ENCODE peak calls at places on chromosomes 2 and 18, in five cellular contexts. D is A549, F is K562, M is HCT116, J is HepG2. P is an unnamed sample.
A peak's percentile ranks its signal among the peaks of the same experiment; 100 is the strongest.

GRCh38 chr2:218271487-218271797 is 1.1 kb downstream of the PNKD start:
- DNase-seq in D (no peak), F (no peak), M (no peak), J (no peak), P (no peak)

GRCh38 chr2:111896576-111896975 is 1.8 kb upstream of the MERTK start:
- DNase-seq in D (no peak), F (no peak), M (no peak), J (no peak), P (no peak)

GRCh38 chr18:63588869-63589268 is 1.7 kb downstream of the SERPINB13 start:
- DNase-seq in D (no peak), F (no peak), M (no peak), J (no peak), P (no peak)

GRCh38 chr2:240567137-240567871 is 980 bp upstream of the RNPEPL1 start:
- DNase-seq in D (no peak), F (no peak), M (no peak), J (no peak), P (no peak)

GRCh38 chr18:55868909-55869308 is 280.9 kb upstream of the TCF4 start:
- DNase-seq in D (no peak), F (no peak), M (no peak), J (no peak), P (peak; percentile 76)

GRCh38 chr2:68556384-68556783 is 87.0 kb upstream of the PROKR1 start:
- DNase-seq in D (no peak), F (no peak), M (no peak), J (no peak), P (peak; percentile 77)

GRCh38 chr2:101563849-101564248 is 88.9 kb upstream of the RFX8 start:
- DNase-seq in D (no peak), F (no peak), M (no peak), J (no peak), P (no peak)

GRCh38 chr2:47089083-47089464 is 66.0 kb downstream of the STPG4 start:
- DNase-seq in D (no peak), F (peak; percentile 76), M (peak; percentile 39), J (peak; percentile 73), P (peak; percentile 77)

GRCh38 chr18:75527848-75528247 is 100.3 kb upstream of the SMIM21 start:
- DNase-seq in D (no peak), F (no peak), M (no peak), J (no peak), P (no peak)

GRCh38 chr2:212595036-212595654 is 56.5 kb upstream of the ERBB4 start:
- DNase-seq in D (peak; percentile 1), F (no peak), M (peak; percentile 32), J (peak; percentile 5), P (peak; percentile 46)

GRCh38 chr2:135164431-135164830 is 112.3 kb downstream of the RAB3GAP1 start:
- DNase-seq in D (no peak), F (no peak), M (no peak), J (no peak), P (peak; percentile 89)

GRCh38 chr18:43830905-43831304 is 553.6 kb upstream of the SYT4 start:
- DNase-seq in D (no peak), F (no peak), M (no peak), J (no peak), P (no peak)

GRCh38 chr18:69758458-69758857 is 189.2 kb downstream of the CD226 start:
- DNase-seq in D (no peak), F (no peak), M (no peak), J (no peak), P (peak; percentile 75)

GRCh38 chr2:39370101-39370500 is 67.0 kb downstream of the MAP4K3 start:
- DNase-seq in D (no peak), F (no peak), M (no peak), J (no peak), P (peak; percentile 36)

GRCh38 chr2:218876562-218877219 is 4.0 kb upstream of the WNT10A start:
- DNase-seq in D (peak; percentile 62), F (peak; percentile 57), M (peak; percentile 59), J (peak; percentile 82), P (peak; percentile 56)

GRCh38 chr18:34923911-34924310 is 117.3 kb upstream of the MAPRE2 start:
- DNase-seq in D (no peak), F (no peak), M (no peak), J (no peak), P (no peak)

GRCh38 chr2:96917008-96917575 is 47.2 kb upstream of the SEMA4C start:
- DNase-seq in D (no peak), F (no peak), M (no peak), J (no peak), P (no peak)

GRCh38 chr18:49531678-49532153 is 30.1 kb upstream of the LIPG start:
- DNase-seq in D (no peak), F (no peak), M (no peak), J (peak; percentile 12), P (no peak)

GRCh38 chr2:178886006-178886405 is 78.8 kb upstream of the TTN start:
- DNase-seq in D (no peak), F (no peak), M (no peak), J (no peak), P (no peak)

GRCh38 chr2:157172239-157172638 is 85.3 kb upstream of the GALNT5 start:
- DNase-seq in D (no peak), F (no peak), M (no peak), J (no peak), P (peak; percentile 52)

GRCh38 chr2:238906936-238907716 is 59.2 kb downstream of the TWIST2 start:
- DNase-seq in D (no peak), F (no peak), M (no peak), J (no peak), P (no peak)

GRCh38 chr2:222577341-222577740 is 78.6 kb downstream of the FARSB start:
- DNase-seq in D (no peak), F (no peak), M (no peak), J (no peak), P (no peak)

GRCh38 chr2:157056200-157056676 is 201.3 kb upstream of the GALNT5 start:
- DNase-seq in D (no peak), F (no peak), M (peak; percentile 56), J (peak; percentile 69), P (peak; percentile 75)

GRCh38 chr2:224982910-224983688 is 59.2 kb downstream of the DOCK10 start:
- DNase-seq in D (no peak), F (no peak), M (no peak), J (no peak), P (peak; percentile 85)

GRCh38 chr2:10486601-10487079 is 38.5 kb upstream of the ODC1 start:
- DNase-seq in D (no peak), F (no peak), M (no peak), J (peak; percentile 39), P (no peak)

GRCh38 chr2:158575051-158575635 is 118.4 kb downstream of the PKP4 start:
- DNase-seq in D (no peak), F (no peak), M (no peak), J (no peak), P (peak; percentile 3)

GRCh38 chr18:24366328-24366727 is 31.3 kb downstream of the OSBPL1A start:
- DNase-seq in D (no peak), F (no peak), M (no peak), J (no peak), P (no peak)

GRCh38 chr18:24368749-24369148 is 28.9 kb downstream of the OSBPL1A start:
- DNase-seq in D (no peak), F (no peak), M (no peak), J (no peak), P (peak; percentile 20)

GRCh38 chr18:24364177-24364576 is 33.4 kb downstream of the OSBPL1A start:
- DNase-seq in D (no peak), F (no peak), M (no peak), J (no peak), P (no peak)

GRCh38 chr18:24362757-24363156 is 34.9 kb downstream of the OSBPL1A start:
- DNase-seq in D (no peak), F (no peak), M (no peak), J (no peak), P (peak; percentile 6)
- TF ChIP-seq RAD21 in D (no peak), F (no peak), M (no peak), J (no peak), P (no peak)

GRCh38 chr2:211364911-211365310 is 808.5 kb downstream of the CPS1 start:
- DNase-seq in D (no peak), F (no peak), M (no peak), J (no peak), P (no peak)

GRCh38 chr2:211367252-211367651 is 810.9 kb downstream of the CPS1 start:
- DNase-seq in D (no peak), F (no peak), M (no peak), J (no peak), P (no peak)

GRCh38 chr2:211368467-211368866 is 812.1 kb downstream of the CPS1 start:
- DNase-seq in D (no peak), F (no peak), M (no peak), J (no peak), P (no peak)

GRCh38 chr2:211371465-211371864 is 815.1 kb downstream of the CPS1 start:
- DNase-seq in D (no peak), F (no peak), M (no peak), J (no peak), P (no peak)

GRCh38 chr2:211367711-211368110 is 811.3 kb downstream of the CPS1 start:
- DNase-seq in D (no peak), F (no peak), M (no peak), J (no peak), P (no peak)
- TF ChIP-seq RAD21 in D (no peak), F (no peak), M (no peak), J (no peak), P (no peak)

GRCh38 chr18:51559198-51559901 is 361.9 kb upstream of the MEX3C start:
- DNase-seq in D (no peak), F (no peak), M (no peak), J (no peak), P (no peak)
- TF ChIP-seq RAD21 in D (no peak), F (no peak), M (no peak), J (no peak), P (no peak)

GRCh38 chr2:20226152-20226545 is 1.2 kb upstream of the SDC1 start:
- DNase-seq in D (no peak), F (no peak), M (no peak), J (no peak), P (no peak)

GRCh38 chr2:20225294-20226151 is 593 bp upstream of the SDC1 start:
- DNase-seq in D (peak; percentile 84), F (peak; percentile 67), M (peak; percentile 42), J (peak; percentile 77), P (peak; percentile 50)

GRCh38 chr2:20224191-20224715 is 677 bp downstream of the SDC1 start:
- DNase-seq in D (no peak), F (no peak), M (no peak), J (no peak), P (no peak)

GRCh38 chr2:20223345-20224190 is 1.4 kb downstream of the SDC1 start:
- DNase-seq in D (peak; percentile 87), F (no peak), M (no peak), J (peak; percentile 61), P (peak; percentile 42)

DNA sequence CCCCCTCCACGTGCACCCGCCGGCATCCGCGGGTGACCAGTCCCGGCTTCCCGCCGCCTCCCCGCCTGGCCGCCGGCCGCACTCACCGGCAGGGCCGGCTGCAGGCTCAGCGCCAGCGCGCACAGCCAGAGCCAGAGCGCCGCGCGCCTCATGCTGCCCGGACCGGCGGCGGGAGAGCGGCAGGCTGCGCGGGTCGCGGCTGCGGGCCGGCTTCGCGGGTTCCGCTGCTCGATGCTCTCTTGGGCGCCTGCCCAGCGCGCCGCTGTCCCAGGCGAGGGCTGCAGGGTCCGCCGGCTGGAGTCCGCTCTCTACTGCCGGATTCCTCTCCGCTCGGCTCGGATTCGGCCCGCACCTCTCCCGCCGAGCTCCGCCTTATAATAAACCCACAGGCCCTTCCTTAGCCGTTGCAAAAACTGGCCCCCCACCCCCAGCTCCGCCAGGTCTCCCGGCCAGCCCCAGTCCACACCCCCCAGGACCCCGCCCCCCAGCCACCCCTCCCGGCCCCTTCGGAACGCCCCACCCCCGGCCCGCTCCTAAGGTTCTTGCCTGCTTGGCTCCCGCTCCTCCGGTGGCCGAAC is at the start of gene SDC1:
- DNase-seq in D (peak; percentile 81), F (peak; percentile 64), M (no peak), J (no peak), P (peak; percentile 45)
- TF ChIP-seq RAD21 in D (no peak), F (no peak), M (no peak), J (no peak), P (no peak)

P was measured in IMR-90.